ENCODE peak calls at places on chromosomes 7 and 10, in four cellular contexts. E is germinal center, N is colonic mucosa, Q is hypothalamus. M is an unnamed sample.
A peak's percentile ranks its signal among the peaks of the same experiment; 100 is the strongest.

GRCh38 chr7:23544913-23545354 is 13.2 kb upstream of the TRA2A start:
- DNase-seq in E (peak; percentile 34), N (no peak), Q (no peak), M (peak; percentile 51)

GRCh38 chr7:139602143-139602722 is 78.7 kb downstream of the CLEC2L start:
- DNase-seq in E (peak; percentile 28), N (no peak), Q (no peak), M (no peak)

GRCh38 chr7:112105584-112106540 is 100.3 kb downstream of the DOCK4 start:
- DNase-seq in E (no peak), N (no peak), Q (no peak), M (no peak)

GRCh38 chr7:96397936-96398596 is 76.2 kb upstream of the SLC25A13 start:
- DNase-seq in E (no peak), N (no peak), Q (no peak), M (no peak)

GRCh38 chr10:70830185-70830584 is 14.4 kb downstream of the SGPL1 start:
- DNase-seq in E (no peak), N (no peak), Q (no peak), M (no peak)

GRCh38 chr7:29412912-29413311 is 150.7 kb upstream of the PRR15 start:
- DNase-seq in E (no peak), N (no peak), Q (no peak), M (no peak)

GRCh38 chr7:157469181-157470016 is 132.6 kb downstream of the DNAJB6 start:
- DNase-seq in E (no peak), N (no peak), Q (no peak), M (no peak)

GRCh38 chr7:20376796-20377195 is 46.1 kb downstream of the ITGB8 start:
- DNase-seq in E (no peak), N (no peak), Q (no peak), M (no peak)

GRCh38 chr7:805261-805660 is 27.0 kb upstream of the SUN1 start:
- DNase-seq in E (no peak), N (peak; percentile 89), Q (no peak), M (no peak)

GRCh38 chr10:12459776-12460175 is 110.4 kb downstream of the CAMK1D start:
- DNase-seq in E (no peak), N (no peak), Q (no peak), M (no peak)

GRCh38 chr7:137017221-137017620 is 148.8 kb downstream of the CHRM2 start:
- DNase-seq in E (no peak), N (no peak), Q (no peak), M (no peak)

GRCh38 chr10:133391761-133392518 is 2.0 kb upstream of the MTG1 start:
- DNase-seq in E (peak; percentile 35), N (no peak), Q (no peak), M (peak; percentile 41)

GRCh38 chr7:141227454-141227853 is 153.6 kb downstream of the TMEM178B start:
- DNase-seq in E (no peak), N (no peak), Q (no peak), M (no peak)

GRCh38 chr10:117497736-117498135 is 44.8 kb upstream of the EMX2 start:
- DNase-seq in E (no peak), N (no peak), Q (no peak), M (no peak)

GRCh38 chr10:28177944-28178637 is 124.8 kb downstream of the MPP7 start:
- DNase-seq in E (no peak), N (no peak), Q (no peak), M (peak; percentile 8)

GRCh38 chr7:143016996-143017395 is 9.9 kb downstream of the OR9A2 start:
- DNase-seq in E (no peak), N (no peak), Q (no peak), M (no peak)

GRCh38 chr10:48251152-48251524 is 23.4 kb downstream of the FRMPD2 start:
- DNase-seq in E (no peak), N (no peak), Q (no peak), M (no peak)

GRCh38 chr7:132618956-132619305 is 42.7 kb upstream of the PLXNA4 start:
- DNase-seq in E (no peak), N (no peak), Q (no peak), M (no peak)

GRCh38 chr10:34581871-34582532 is 233.1 kb downstream of the PARD3 start:
- DNase-seq in E (no peak), N (no peak), Q (no peak), M (no peak)

GRCh38 chr7:92973964-92974363 is 137.6 kb upstream of the CDK6 start:
- DNase-seq in E (no peak), N (no peak), Q (no peak), M (no peak)

GRCh38 chr10:116056445-116057293 is 216.3 kb downstream of the GFRA1 start:
- DNase-seq in E (no peak), N (no peak), Q (no peak), M (no peak)

GRCh38 chr7:6259257-6259656 is 13.2 kb downstream of the CYTH3 start:
- DNase-seq in E (no peak), N (no peak), Q (no peak), M (no peak)

GRCh38 chr7:109864263-109864662 is 1226.7 kb upstream of the LRRN3 start:
- DNase-seq in E (no peak), N (no peak), Q (no peak), M (no peak)

GRCh38 chr10:124740374-124741280 is 3.6 kb downstream of the FAM53B start:
- DNase-seq in E (peak; percentile 71), N (peak; percentile 71), Q (no peak), M (peak; percentile 65)

GRCh38 chr7:154767821-154768415 is 235.0 kb downstream of the PAXIP1 start:
- DNase-seq in E (no peak), N (no peak), Q (no peak), M (no peak)

GRCh38 chr7:53811555-53812079 is 730.6 kb upstream of the VSTM2A start:
- DNase-seq in E (no peak), N (no peak), Q (no peak), M (no peak)

GRCh38 chr7:150434240-150434639 is 16.2 kb upstream of the GIMAP8 start:
- DNase-seq in E (no peak), N (peak; percentile 6), Q (no peak), M (no peak)

GRCh38 chr7:155969192-155969929 is 157.1 kb upstream of the SHH start:
- DNase-seq in E (no peak), N (no peak), Q (no peak), M (no peak)

GRCh38 chr10:84173543-84173942 is at the start of gene GPR15LG:
- DNase-seq in E (no peak), N (peak; percentile 86), Q (no peak), M (no peak)

GRCh38 chr10:85967594-85967993 is 399.0 kb downstream of the GRID1 start:
- DNase-seq in E (no peak), N (no peak), Q (no peak), M (no peak)

GRCh38 chr7:129741011-129741410 is 129.5 kb downstream of the NRF1 start:
- DNase-seq in E (no peak), N (no peak), Q (no peak), M (no peak)

GRCh38 chr7:82044497-82045080 is 274.7 kb upstream of the HGF start:
- DNase-seq in E (no peak), N (peak; percentile 40), Q (no peak), M (no peak)

GRCh38 chr10:127024655-127025054 is 119.4 kb downstream of the DOCK1 start:
- DNase-seq in E (no peak), N (no peak), Q (no peak), M (no peak)

GRCh38 chr7:107659666-107660065 is 962 bp upstream of the SLC26A4 start:
- DNase-seq in E (peak; percentile 34), N (no peak), Q (no peak), M (no peak)

GRCh38 chr10:100153239-100153840 is 32.5 kb downstream of the ERLIN1 start:
- DNase-seq in E (no peak), N (no peak), Q (no peak), M (no peak)

GRCh38 chr7:50656141-50656895 is 91.1 kb upstream of the DDC start:
- DNase-seq in E (no peak), N (no peak), Q (no peak), M (no peak)

GRCh38 chr10:73814896-73815718 is 3.7 kb upstream of the NDST2 start:
- DNase-seq in E (peak; percentile 28), N (no peak), Q (no peak), M (no peak)

GRCh38 chr10:79292789-79293746 is 54.2 kb upstream of the PPIF start:
- DNase-seq in E (peak; percentile 53), N (no peak), Q (no peak), M (no peak)

M was measured in GM06990.